ENCODE peak calls at places on chromosomes 13 and 19, in six cellular contexts. One of them, this sample, is unnamed.

GRCh38 chr19:38278751-38279150 is 14.4 kb downstream of the SPINT2 start:
- DNase-seq in thoracic aorta: no peak
- DNase-seq in gastrocnemius medialis: no peak
- DNase-seq in B cell: no peak
- DNase-seq in AG04449: no peak
- DNase-seq in GM12864: no peak
- DNase-seq in this sample: no peak

GRCh38 chr13:29162638-29163037 is 342.5 kb downstream of the MTUS2 start:
- DNase-seq in thoracic aorta: no peak
- DNase-seq in GM12864: no peak
- DNase-seq in AG04449: peak; percentile 38
- DNase-seq in gastrocnemius medialis: no peak
- DNase-seq in B cell: no peak
- DNase-seq in this sample: no peak

GRCh38 chr19:2695288-2695866 is 7.1 kb downstream of the GNG7 start:
- DNase-seq in B cell: peak; percentile 43
- DNase-seq in gastrocnemius medialis: no peak
- DNase-seq in AG04449: no peak
- DNase-seq in thoracic aorta: no peak
- DNase-seq in GM12864: no peak
- DNase-seq in this sample: no peak

GRCh38 chr19:38210458-38210987 is 13.5 kb downstream of the DPF1 start:
- DNase-seq in thoracic aorta: no peak
- DNase-seq in B cell: no peak
- DNase-seq in gastrocnemius medialis: peak; percentile 13
- DNase-seq in AG04449: no peak
- DNase-seq in GM12864: no peak
- DNase-seq in this sample: no peak

GRCh38 chr13:74221752-74222151 is 87.5 kb upstream of the KLF12 start:
- DNase-seq in B cell: no peak
- DNase-seq in gastrocnemius medialis: no peak
- DNase-seq in AG04449: no peak
- DNase-seq in thoracic aorta: no peak
- DNase-seq in GM12864: no peak
- DNase-seq in this sample: no peak

GRCh38 chr13:109700176-109700575 is 86.2 kb downstream of the IRS2 start:
- DNase-seq in gastrocnemius medialis: peak; percentile 39
- DNase-seq in AG04449: no peak
- DNase-seq in B cell: no peak
- DNase-seq in thoracic aorta: no peak
- DNase-seq in GM12864: no peak
- DNase-seq in this sample: no peak

GRCh38 chr13:43424386-43424785 is 362.4 kb downstream of the ENOX1 start:
- DNase-seq in GM12864: no peak
- DNase-seq in B cell: no peak
- DNase-seq in thoracic aorta: no peak
- DNase-seq in AG04449: no peak
- DNase-seq in gastrocnemius medialis: no peak
- DNase-seq in this sample: no peak

GRCh38 chr19:5166262-5166661 is 174.3 kb downstream of the PTPRS start:
- DNase-seq in B cell: no peak
- DNase-seq in AG04449: peak; percentile 3
- DNase-seq in thoracic aorta: no peak
- DNase-seq in gastrocnemius medialis: no peak
- DNase-seq in GM12864: no peak
- DNase-seq in this sample: no peak

GRCh38 chr19:6801397-6802086 is 29.0 kb downstream of the VAV1 start:
- DNase-seq in GM12864: peak; percentile 77
- DNase-seq in AG04449: no peak
- DNase-seq in B cell: peak; percentile 91
- DNase-seq in gastrocnemius medialis: peak; percentile 28
- DNase-seq in thoracic aorta: no peak
- DNase-seq in this sample: peak; percentile 70

GRCh38 chr19:18889949-18890745 is 5.8 kb downstream of the CERS1 start:
- DNase-seq in GM12864: no peak
- DNase-seq in gastrocnemius medialis: no peak
- DNase-seq in thoracic aorta: no peak
- DNase-seq in AG04449: no peak
- DNase-seq in B cell: no peak
- DNase-seq in this sample: no peak

GRCh38 chr13:30908416-30908980 is 2.4 kb downstream of the MEDAG start:
- DNase-seq in AG04449: no peak
- DNase-seq in thoracic aorta: no peak
- DNase-seq in GM12864: no peak
- DNase-seq in gastrocnemius medialis: no peak
- DNase-seq in B cell: no peak
- DNase-seq in this sample: no peak

GRCh38 chr19:15971217-15971616 is 22.4 kb downstream of the OR10H4 start:
- DNase-seq in thoracic aorta: no peak
- DNase-seq in B cell: no peak
- DNase-seq in gastrocnemius medialis: no peak
- DNase-seq in AG04449: no peak
- DNase-seq in GM12864: no peak
- DNase-seq in this sample: no peak
- TF ChIP-seq CTCF in thoracic aorta: no peak
- TF ChIP-seq CTCF in B cell: no peak
- TF ChIP-seq CTCF in gastrocnemius medialis: no peak
- TF ChIP-seq CTCF in AG04449: no peak
- TF ChIP-seq CTCF in GM12864: no peak
- TF ChIP-seq CTCF in this sample: no peak

GRCh38 chr19:53509443-53509842 is 28.5 kb upstream of the ZNF331 start:
- DNase-seq in GM12864: no peak
- DNase-seq in B cell: no peak
- DNase-seq in thoracic aorta: no peak
- DNase-seq in AG04449: no peak
- DNase-seq in gastrocnemius medialis: no peak
- DNase-seq in this sample: no peak

GRCh38 chr19:53509845-53510244 is 28.1 kb upstream of the ZNF331 start:
- DNase-seq in GM12864: no peak
- DNase-seq in B cell: no peak
- DNase-seq in thoracic aorta: no peak
- DNase-seq in AG04449: no peak
- DNase-seq in gastrocnemius medialis: no peak
- DNase-seq in this sample: no peak

GRCh38 chr19:53507523-53508442 is 30.2 kb upstream of the ZNF331 start:
- DNase-seq in gastrocnemius medialis: no peak
- DNase-seq in GM12864: no peak
- DNase-seq in thoracic aorta: no peak
- DNase-seq in AG04449: no peak
- DNase-seq in B cell: no peak
- DNase-seq in this sample: no peak

GRCh38 chr19:53511357-53511756 is 26.6 kb upstream of the ZNF331 start:
- DNase-seq in GM12864: no peak
- DNase-seq in gastrocnemius medialis: no peak
- DNase-seq in AG04449: no peak
- DNase-seq in B cell: no peak
- DNase-seq in thoracic aorta: no peak
- DNase-seq in this sample: no peak

DNA sequence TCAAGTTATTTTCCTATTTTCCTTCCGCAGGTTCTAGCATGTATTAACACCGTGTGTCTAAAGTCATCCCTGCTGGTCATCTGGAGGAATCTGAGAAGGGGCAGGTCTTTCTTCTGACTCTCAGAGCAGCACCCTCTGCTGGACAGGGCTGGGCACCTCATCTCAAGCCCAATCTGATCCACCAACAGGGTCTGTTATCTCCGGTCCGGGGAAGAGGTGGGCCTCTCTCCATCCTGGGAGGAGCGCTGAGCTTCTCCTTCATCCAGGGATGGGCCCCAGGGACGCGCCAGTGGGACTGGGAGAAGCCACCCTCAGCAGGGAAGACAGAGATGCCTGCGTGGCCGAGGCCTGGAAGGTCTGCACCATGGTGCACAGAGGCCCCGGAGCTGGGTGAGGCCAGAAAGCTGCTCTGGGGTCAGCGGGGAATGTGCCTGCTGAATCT is 26.0 kb upstream of the ZNF331 start:
- DNase-seq in GM12864: no peak
- DNase-seq in B cell: peak; percentile 64
- DNase-seq in AG04449: no peak
- DNase-seq in gastrocnemius medialis: no peak
- DNase-seq in thoracic aorta: no peak
- DNase-seq in this sample: peak; percentile 35
- TF ChIP-seq CTCF in GM12864: peak; percentile 52
- TF ChIP-seq CTCF in B cell: peak; percentile 74
- TF ChIP-seq CTCF in AG04449: peak; percentile 55
- TF ChIP-seq CTCF in gastrocnemius medialis: peak; percentile 41
- TF ChIP-seq CTCF in thoracic aorta: peak; percentile 60
- TF ChIP-seq CTCF in this sample: no peak

GRCh38 chr13:44648392-44649117 is 72.4 kb upstream of the TSC22D1 start:
- DNase-seq in gastrocnemius medialis: no peak
- DNase-seq in AG04449: no peak
- DNase-seq in B cell: peak; percentile 1
- DNase-seq in thoracic aorta: no peak
- DNase-seq in GM12864: no peak
- DNase-seq in this sample: peak; percentile 55
- TF ChIP-seq CTCF in gastrocnemius medialis: no peak
- TF ChIP-seq CTCF in AG04449: no peak
- TF ChIP-seq CTCF in B cell: peak; percentile 53
- TF ChIP-seq CTCF in thoracic aorta: no peak
- TF ChIP-seq CTCF in GM12864: peak; percentile 37
- TF ChIP-seq CTCF in this sample: no peak

DNA sequence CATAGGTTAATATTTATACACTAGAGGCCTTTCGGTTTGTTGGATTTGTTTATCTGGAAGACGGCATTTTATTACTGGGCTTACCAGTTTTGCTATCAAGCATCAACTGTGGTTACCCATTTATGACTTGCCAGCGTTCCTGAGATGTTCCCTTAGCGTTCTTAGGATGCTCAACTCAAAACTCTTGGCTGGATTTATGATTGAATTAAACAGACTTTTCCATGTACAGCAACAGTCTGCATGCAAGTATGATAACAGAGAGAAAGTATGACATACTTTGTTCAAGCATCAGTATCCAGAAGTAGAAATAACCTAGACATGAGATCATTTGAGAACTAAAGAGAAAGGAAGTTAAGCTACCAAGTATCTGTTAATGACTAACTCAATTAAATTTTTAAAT is 29.9 kb upstream of the RNF113B start:
- DNase-seq in gastrocnemius medialis: no peak
- DNase-seq in thoracic aorta: no peak
- DNase-seq in AG04449: peak; percentile 100
- DNase-seq in B cell: no peak
- DNase-seq in GM12864: no peak
- DNase-seq in this sample: no peak
- TF ChIP-seq CTCF in gastrocnemius medialis: no peak
- TF ChIP-seq CTCF in thoracic aorta: no peak
- TF ChIP-seq CTCF in AG04449: no peak
- TF ChIP-seq CTCF in B cell: no peak
- TF ChIP-seq CTCF in GM12864: no peak
- TF ChIP-seq CTCF in this sample: no peak

GRCh38 chr19:40217027-40217810 is 965 bp downstream of the TTC9B start:
- DNase-seq in AG04449: no peak
- DNase-seq in thoracic aorta: no peak
- DNase-seq in B cell: no peak
- DNase-seq in gastrocnemius medialis: no peak
- DNase-seq in GM12864: no peak
- DNase-seq in this sample: peak; percentile 52
- TF ChIP-seq CTCF in AG04449: peak; percentile 36
- TF ChIP-seq CTCF in thoracic aorta: no peak
- TF ChIP-seq CTCF in B cell: no peak
- TF ChIP-seq CTCF in gastrocnemius medialis: peak; percentile 45
- TF ChIP-seq CTCF in GM12864: peak; percentile 50
- TF ChIP-seq CTCF in this sample: no peak

DNA sequence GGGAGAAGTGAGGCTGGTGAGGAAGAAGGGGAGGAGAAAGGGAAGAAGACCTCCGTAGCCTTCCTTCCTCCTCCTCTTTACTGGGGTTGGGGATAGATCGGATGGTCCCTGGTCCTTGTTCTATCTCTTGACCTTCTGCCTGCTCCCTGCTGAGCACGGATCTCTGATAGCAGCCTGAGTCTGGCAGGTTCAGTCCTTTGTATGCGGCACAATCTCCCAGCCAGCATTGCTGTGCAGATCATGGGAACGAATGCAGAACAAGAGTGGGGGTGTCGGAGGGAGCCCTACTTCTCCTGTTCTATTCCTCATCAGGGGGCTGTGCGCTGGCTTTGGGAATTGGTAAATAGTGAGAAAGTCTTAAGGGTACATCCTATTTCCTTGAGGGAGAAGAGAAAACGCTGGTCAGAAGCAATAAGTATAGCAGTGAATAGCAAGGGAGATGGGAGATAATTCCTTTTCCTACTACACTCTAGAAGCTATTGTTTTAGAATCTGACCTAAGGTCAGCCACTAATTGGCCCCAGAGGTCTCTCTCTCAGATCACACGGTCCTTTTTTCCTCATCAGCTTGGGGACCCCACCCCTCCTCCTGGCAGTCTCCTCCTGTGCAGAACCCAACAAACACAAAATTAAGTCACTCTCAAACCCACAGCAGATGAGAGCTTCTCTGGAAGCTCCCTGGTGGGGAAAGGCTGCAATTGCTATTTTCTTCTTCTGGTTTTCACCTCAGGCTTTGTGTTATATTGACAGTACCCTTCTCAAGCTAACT is 41.0 kb downstream of the KL start:
- DNase-seq in gastrocnemius medialis: no peak
- DNase-seq in AG04449: no peak
- DNase-seq in B cell: no peak
- DNase-seq in GM12864: no peak
- DNase-seq in thoracic aorta: no peak
- DNase-seq in this sample: peak; percentile 46
- TF ChIP-seq CTCF in gastrocnemius medialis: peak; percentile 20
- TF ChIP-seq CTCF in AG04449: peak; percentile 31
- TF ChIP-seq CTCF in B cell: no peak
- TF ChIP-seq CTCF in GM12864: peak; percentile 67
- TF ChIP-seq CTCF in thoracic aorta: peak; percentile 25
- TF ChIP-seq CTCF in this sample: no peak

GRCh38 chr13:76017861-76018556 is 381.9 kb downstream of the LMO7 start:
- DNase-seq in AG04449: no peak
- DNase-seq in B cell: no peak
- DNase-seq in GM12864: no peak
- DNase-seq in thoracic aorta: no peak
- DNase-seq in gastrocnemius medialis: no peak
- DNase-seq in this sample: no peak

GRCh38 chr13:76020421-76020955 is 384.4 kb downstream of the LMO7 start:
- DNase-seq in gastrocnemius medialis: no peak
- DNase-seq in GM12864: no peak
- DNase-seq in AG04449: no peak
- DNase-seq in thoracic aorta: no peak
- DNase-seq in B cell: no peak
- DNase-seq in this sample: no peak

GRCh38 chr13:76014618-76015315 is 378.6 kb downstream of the LMO7 start:
- DNase-seq in thoracic aorta: no peak
- DNase-seq in GM12864: no peak
- DNase-seq in gastrocnemius medialis: no peak
- DNase-seq in AG04449: no peak
- DNase-seq in B cell: no peak
- DNase-seq in this sample: no peak

GRCh38 chr13:76019421-76020044 is 383.4 kb downstream of the LMO7 start:
- DNase-seq in GM12864: no peak
- DNase-seq in AG04449: no peak
- DNase-seq in gastrocnemius medialis: no peak
- DNase-seq in B cell: no peak
- DNase-seq in thoracic aorta: no peak
- DNase-seq in this sample: no peak

GRCh38 chr13:76016799-76017198 is 380.7 kb downstream of the LMO7 start:
- DNase-seq in B cell: no peak
- DNase-seq in GM12864: peak; percentile 5
- DNase-seq in gastrocnemius medialis: no peak
- DNase-seq in AG04449: no peak
- DNase-seq in thoracic aorta: no peak
- DNase-seq in this sample: peak; percentile 28
- TF ChIP-seq CTCF in B cell: no peak
- TF ChIP-seq CTCF in GM12864: peak; percentile 72
- TF ChIP-seq CTCF in gastrocnemius medialis: no peak
- TF ChIP-seq CTCF in AG04449: peak; percentile 45
- TF ChIP-seq CTCF in thoracic aorta: no peak
- TF ChIP-seq CTCF in this sample: peak; percentile 76

GRCh38 chr19:708154-709141 is at the start of gene PALM:
- DNase-seq in gastrocnemius medialis: no peak
- DNase-seq in GM12864: no peak
- DNase-seq in AG04449: no peak
- DNase-seq in thoracic aorta: no peak
- DNase-seq in B cell: no peak
- DNase-seq in this sample: no peak
- TF ChIP-seq CTCF in gastrocnemius medialis: peak; percentile 42
- TF ChIP-seq CTCF in GM12864: no peak
- TF ChIP-seq CTCF in AG04449: no peak
- TF ChIP-seq CTCF in thoracic aorta: no peak
- TF ChIP-seq CTCF in B cell: no peak
- TF ChIP-seq CTCF in this sample: no peak